ENCODE peak calls at places on chromosomes 4 and X, in six cellular contexts. B is HepG2, C is GM12878, J is SK-N-SH, P is H1, Y is K562. E is an unnamed sample.

GRCh38 chr4:176335421-176335820 is 15.7 kb downstream of the SPCS3 start:
- DNase-seq in B (no peak), C (no peak), J (no peak), P (no peak), Y (no peak), E (no peak)

GRCh38 chr4:152106113-152106763 is 345.4 kb upstream of the GATB start:
- DNase-seq in B (peak; percentile 38), C (no peak), J (no peak), P (no peak), Y (no peak), E (peak; percentile 47)

GRCh38 chr4:97500423-97500822 is 642.9 kb downstream of the STPG2 start:
- DNase-seq in B (no peak), C (peak; percentile 23), J (no peak), P (no peak), Y (no peak), E (no peak)

GRCh38 chr4:110512901-110513300 is 36.9 kb downstream of the ENPEP start:
- DNase-seq in B (no peak), C (no peak), J (no peak), P (no peak), Y (no peak), E (no peak)

GRCh38 chrX:66633541-66633940 is 5.3 kb downstream of the EDA2R start:
- DNase-seq in B (no peak), C (no peak), J (no peak), P (no peak), Y (no peak), E (no peak)

GRCh38 chr4:183508693-183509092 is 3.8 kb downstream of the ING2 start:
- DNase-seq in B (no peak), C (no peak), J (no peak), P (no peak), Y (no peak), E (no peak)

GRCh38 chrX:67503453-67503852 is 40.4 kb upstream of the AR start:
- DNase-seq in B (no peak), C (no peak), J (no peak), P (no peak), Y (no peak), E (no peak)

GRCh38 chrX:104662694-104663093 is 96.7 kb downstream of the IL1RAPL2 start:
- DNase-seq in B (no peak), C (no peak), J (no peak), P (no peak), Y (no peak), E (no peak)

GRCh38 chr4:72568959-72569718 is at the start of gene ADAMTS3:
- DNase-seq in B (no peak), C (no peak), J (peak; percentile 89), P (peak; percentile 86), Y (peak; percentile 87), E (peak; percentile 12)

GRCh38 chr4:70925899-70926635 is 23.9 kb downstream of the MOB1B start:
- DNase-seq in B (no peak), C (peak; percentile 58), J (no peak), P (no peak), Y (no peak), E (no peak)

GRCh38 chr4:145609494-145610427 is 9.4 kb upstream of the MMAA start:
- DNase-seq in B (peak; percentile 58), C (peak; percentile 58), J (peak; percentile 41), P (peak; percentile 76), Y (peak; percentile 12), E (peak; percentile 64)

GRCh38 chr4:185796176-185796575 is 15.8 kb downstream of the SORBS2 start:
- DNase-seq in B (no peak), C (no peak), J (no peak), P (no peak), Y (no peak), E (no peak)

GRCh38 chrX:46634577-46634976 is 61.0 kb downstream of the CHST7 start:
- DNase-seq in B (no peak), C (no peak), J (no peak), P (no peak), Y (no peak), E (no peak)

GRCh38 chrX:108298165-108298602 is 140.0 kb downstream of the COL4A6 start:
- DNase-seq in B (peak; percentile 81), C (no peak), J (no peak), P (no peak), Y (no peak), E (no peak)

GRCh38 chr4:174789666-174790065 is 39.4 kb downstream of the GLRA3 start:
- DNase-seq in B (no peak), C (no peak), J (no peak), P (no peak), Y (no peak), E (no peak)

GRCh38 chrX:9788908-9789307 is 2.7 kb downstream of the SHROOM2 start:
- DNase-seq in B (peak; percentile 76), C (no peak), J (no peak), P (no peak), Y (no peak), E (no peak)

GRCh38 chr4:75327804-75328512 is 186.2 kb downstream of the RCHY1 start:
- DNase-seq in B (no peak), C (no peak), J (no peak), P (no peak), Y (no peak), E (no peak)

GRCh38 chrX:96483642-96484160 is 200.9 kb upstream of the DIAPH2 start:
- DNase-seq in B (no peak), C (no peak), J (no peak), P (no peak), Y (no peak), E (no peak)

GRCh38 chrX:129125515-129125914 is 397.8 kb downstream of the SMARCA1 start:
- DNase-seq in B (peak; percentile 21), C (no peak), J (no peak), P (no peak), Y (no peak), E (no peak)

GRCh38 chr4:155620637-155621036 is 46.0 kb upstream of the GUCY1A1 start:
- DNase-seq in B (no peak), C (no peak), J (no peak), P (no peak), Y (no peak), E (no peak)

GRCh38 chr4:89469930-89470375 is 162.4 kb upstream of the GPRIN3 start:
- DNase-seq in B (no peak), C (peak; percentile 25), J (no peak), P (no peak), Y (no peak), E (peak; percentile 77)

GRCh38 chr4:72555377-72555831 is 13.6 kb downstream of the ADAMTS3 start:
- DNase-seq in B (no peak), C (no peak), J (no peak), P (no peak), Y (peak; percentile 67), E (no peak)

GRCh38 chrX:103608305-103608963 is 671 bp downstream of the TCEAL3 start:
- DNase-seq in B (no peak), C (no peak), J (peak; percentile 30), P (peak; percentile 46), Y (no peak), E (no peak)

GRCh38 chrX:5595570-5595969 is 633.1 kb downstream of the NLGN4X start:
- DNase-seq in B (no peak), C (no peak), J (peak; percentile 17), P (no peak), Y (no peak), E (no peak)

GRCh38 chrX:40373641-40374040 is 207.1 kb upstream of the ATP6AP2 start:
- DNase-seq in B (no peak), C (no peak), J (no peak), P (no peak), Y (no peak), E (no peak)

GRCh38 chrX:153981771-153982533 is 9.4 kb downstream of the TMEM187 start:
- DNase-seq in B (no peak), C (no peak), J (no peak), P (no peak), Y (no peak), E (peak; percentile 92)

GRCh38 chrX:14916017-14916674 is 42.9 kb downstream of the MOSPD2 start:
- DNase-seq in B (no peak), C (no peak), J (no peak), P (no peak), Y (no peak), E (no peak)
- TF ChIP-seq GABPA in B (no peak), C (no peak), J (no peak), P (no peak), Y (no peak), E (no peak)

DNA sequence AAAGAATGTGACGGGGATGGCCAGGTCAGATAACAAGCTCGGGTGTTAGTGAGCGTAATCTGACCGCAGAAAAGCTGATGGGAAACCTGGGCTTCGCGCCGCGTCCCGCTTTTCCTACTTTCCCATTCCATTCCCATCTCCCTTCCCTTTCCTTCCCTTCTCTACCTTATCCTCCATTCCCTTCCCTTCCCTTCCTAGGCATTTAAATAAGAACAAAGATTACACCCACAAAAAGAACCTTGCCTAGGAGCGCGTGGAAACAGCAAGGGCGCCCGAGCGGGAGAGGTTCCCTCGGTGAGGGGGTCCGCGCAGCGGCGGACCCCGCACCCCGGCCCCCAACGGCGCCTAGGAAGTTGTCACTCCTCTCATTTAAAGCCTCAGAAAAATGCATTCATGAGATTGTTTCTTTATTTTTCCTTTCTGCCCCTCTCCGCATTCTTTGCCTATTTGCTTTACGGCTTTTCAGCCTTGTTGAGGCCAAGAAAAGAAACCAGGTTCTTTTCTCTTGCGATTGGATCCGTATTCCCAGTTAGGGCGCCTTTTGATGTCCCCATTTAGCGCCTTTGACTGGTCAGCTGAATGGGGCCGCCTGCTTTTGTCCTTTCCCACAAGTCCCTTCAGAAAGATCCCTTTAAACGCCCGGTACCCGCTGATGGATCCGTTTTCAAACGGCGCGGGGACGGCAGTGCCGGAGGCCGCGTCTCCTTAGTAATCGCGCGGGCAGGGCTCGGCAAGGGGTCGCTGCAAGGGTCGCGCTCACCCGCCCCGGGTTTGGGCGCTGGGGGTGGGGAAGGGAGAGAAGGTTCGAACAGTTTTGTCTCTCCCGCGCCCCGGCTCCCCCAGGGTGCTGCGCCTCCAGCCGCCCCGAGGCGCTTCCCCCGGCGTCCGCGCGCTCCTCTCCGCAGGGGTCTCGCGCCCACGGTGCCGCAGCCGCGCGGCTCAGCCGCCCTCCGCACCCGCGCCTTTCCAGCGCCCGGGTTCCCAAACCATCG is 54.1 kb upstream of the TMEM33 start:
- DNase-seq in B (no peak), C (no peak), J (peak; percentile 65), P (peak; percentile 65), Y (no peak), E (no peak)
- H3K27me3 ChIP-seq in B (peaks cover 23% of the 10 kb centered on the region), C (peaks cover 24% of the 10 kb centered on the region), J (peaks cover 45% of the 10 kb centered on the region), P (peaks cover 84% of the 10 kb centered on the region), Y (peaks cover 28% of the 10 kb centered on the region), E (peaks cover 55% of the 10 kb centered on the region)

DNA sequence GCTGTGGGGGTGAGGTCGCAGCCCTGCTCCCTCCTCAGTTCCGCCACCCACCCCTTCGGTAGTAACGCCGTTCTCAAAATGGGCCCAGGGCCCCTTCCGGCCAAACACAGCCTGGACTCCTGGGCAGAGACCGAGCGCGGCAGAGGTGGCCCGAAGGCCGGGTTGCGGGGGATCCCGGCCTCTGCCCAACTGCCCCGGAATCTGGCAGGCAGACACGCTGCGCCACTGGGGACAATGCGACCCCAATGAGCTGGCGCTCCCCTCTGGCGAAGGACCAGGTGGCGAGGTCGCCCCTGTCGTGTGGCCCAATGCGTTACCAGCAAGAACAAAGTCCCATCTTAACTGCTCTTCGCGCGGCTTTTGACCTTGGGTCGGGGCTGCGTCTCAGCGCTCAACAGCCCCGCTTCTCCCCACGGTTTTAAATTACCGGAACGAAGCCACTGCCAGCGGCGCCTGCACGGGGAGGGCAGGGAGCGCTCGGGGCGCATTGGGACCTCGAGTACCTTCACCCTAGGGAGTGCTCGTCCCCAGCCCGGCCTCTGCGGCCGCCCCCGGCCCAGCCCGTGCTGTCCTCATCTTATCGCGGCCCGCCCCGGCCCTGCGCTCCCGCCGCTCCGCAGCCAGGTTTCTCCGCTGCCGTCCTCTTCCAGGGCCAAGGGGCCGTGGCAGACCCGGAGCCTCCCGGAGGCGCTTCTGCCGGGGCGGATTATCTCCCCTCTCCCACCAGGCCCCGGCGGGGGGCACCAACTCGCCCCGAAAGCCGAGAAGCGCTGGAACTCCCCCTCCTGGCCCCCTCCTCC is 22.2 kb upstream of the HMX1 start:
- DNase-seq in B (no peak), C (no peak), J (no peak), P (peak; percentile 76), Y (no peak), E (no peak)
- TF ChIP-seq GABPA in B (no peak), C (no peak), J (no peak), P (no peak), Y (no peak), E (no peak)

GRCh38 chr4:24690436-24690835 is 104.9 kb upstream of the SOD3 start:
- DNase-seq in B (no peak), C (no peak), J (no peak), P (no peak), Y (no peak), E (no peak)
- H3K27me3 ChIP-seq in B (peaks cover 13% of the 10 kb centered on the region), C (no peaks in the 10 kb centered on the region), J (no peaks in the 10 kb centered on the region), P (no peaks in the 10 kb centered on the region), Y (no peaks in the 10 kb centered on the region), E (no peaks in the 10 kb centered on the region)

E was measured in HL-60.